ENCODE peak calls at places on chromosomes 2 and 18, in eight cellular contexts. P is suprapubic skin, T is breast epithelium, N is transverse colon, Q is GM23338, E is HCT116, G is spleen, X is HL-60. B is an unnamed sample.

GRCh38 chr2:128617029-128617590 is 298.4 kb upstream of the HS6ST1 start:
- DNase-seq in P (peak; percentile 27), T (no peak), N (no peak), Q (no peak), E (no peak), G (peak; percentile 46), X (no peak), B (no peak)

GRCh38 chr18:25658476-25658875 is 306.5 kb upstream of the ZNF521 start:
- DNase-seq in P (no peak), T (no peak), N (no peak), Q (no peak), E (no peak), G (no peak), X (no peak), B (no peak)

GRCh38 chr2:133768261-133769021 is 200.2 kb upstream of the NCKAP5 start:
- DNase-seq in P (no peak), T (peak; percentile 83), N (no peak), Q (no peak), E (no peak), G (no peak), X (no peak), B (no peak)

GRCh38 chr2:190477563-190478454 is 56.7 kb downstream of the NEMP2 start:
- DNase-seq in P (no peak), T (peak; percentile 32), N (no peak), Q (no peak), E (no peak), G (no peak), X (no peak), B (no peak)

GRCh38 chr2:240346015-240346752 is 89.3 kb upstream of the GPC1 start:
- DNase-seq in P (peak; percentile 49), T (no peak), N (no peak), Q (no peak), E (no peak), G (no peak), X (no peak), B (no peak)

GRCh38 chr2:9004338-9005204 is 1.1 kb upstream of the MBOAT2 start:
- DNase-seq in P (no peak), T (no peak), N (no peak), Q (no peak), E (no peak), G (no peak), X (no peak), B (no peak)

GRCh38 chr2:3420076-3420848 is 40.8 kb downstream of the TRAPPC12 start:
- DNase-seq in P (no peak), T (no peak), N (no peak), Q (no peak), E (no peak), G (no peak), X (no peak), B (no peak)

GRCh38 chr18:50659091-50660003 is 99.5 kb downstream of the MAPK4 start:
- DNase-seq in P (no peak), T (no peak), N (no peak), Q (no peak), E (peak; percentile 26), G (no peak), X (no peak), B (no peak)

GRCh38 chr2:234495076-234495800 is 1.6 kb downstream of the ARL4C start:
- DNase-seq in P (no peak), T (no peak), N (no peak), Q (peak; percentile 73), E (no peak), G (peak; percentile 80), X (no peak), B (no peak)

GRCh38 chr18:48167901-48168300 is 237.4 kb upstream of the SMAD2 start:
- DNase-seq in P (no peak), T (no peak), N (peak; percentile 89), Q (no peak), E (no peak), G (no peak), X (no peak), B (no peak)

GRCh38 chr2:198106621-198107020 is 302.2 kb downstream of the PLCL1 start:
- DNase-seq in P (no peak), T (no peak), N (no peak), Q (no peak), E (no peak), G (no peak), X (peak; percentile 23), B (no peak)

GRCh38 chr2:127859712-127860085 is 1.7 kb upstream of the POLR2D start:
- DNase-seq in P (no peak), T (peak; percentile 68), N (peak; percentile 83), Q (peak; percentile 95), E (peak; percentile 37), G (peak; percentile 93), X (no peak), B (no peak)

GRCh38 chr2:6471419-6471818 is 394.3 kb downstream of the CMPK2 start:
- DNase-seq in P (no peak), T (no peak), N (no peak), Q (no peak), E (no peak), G (no peak), X (no peak), B (no peak)

GRCh38 chr2:241895427-241895731 is 25.9 kb downstream of the RTP5 start:
- DNase-seq in P (no peak), T (no peak), N (no peak), Q (no peak), E (no peak), G (no peak), X (no peak), B (no peak)

DNA sequence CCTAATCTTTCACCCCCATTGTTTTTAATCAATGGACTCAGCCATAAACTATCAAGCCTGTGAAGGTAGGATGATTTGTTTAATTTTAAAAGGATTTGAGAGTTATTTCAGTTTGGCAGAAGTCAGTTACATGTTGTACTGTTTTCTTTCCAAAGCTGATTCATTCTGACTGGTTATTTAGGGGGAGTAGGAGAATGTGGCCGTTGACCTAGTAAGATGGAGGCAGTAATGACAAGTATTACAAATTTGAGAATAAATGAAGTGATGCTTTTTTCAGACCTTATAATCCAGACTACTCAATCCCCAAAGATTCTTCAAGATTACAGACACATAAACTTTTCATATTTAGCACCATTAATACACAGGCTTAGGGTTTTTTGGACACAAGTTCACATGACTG is 4.3 kb downstream of the EPHA4 start:
- DNase-seq in P (no peak), T (no peak), N (no peak), Q (no peak), E (no peak), G (no peak), X (no peak), B (no peak)
- H3K4me3 ChIP-seq in P (no peak overlapping the region), T (no peak overlapping the region), N (no peak overlapping the region), Q (no peak overlapping the region), E (no peak overlapping the region), G (no peak overlapping the region), X (no peak overlapping the region), B (no peak overlapping the region)

GRCh38 chr18:59067873-59068272 is 71.8 kb upstream of the SEC11C start:
- DNase-seq in P (no peak), T (no peak), N (no peak), Q (peak; percentile 73), E (no peak), G (no peak), X (no peak), B (no peak)

GRCh38 chr18:59063300-59063895 is 76.3 kb upstream of the SEC11C start:
- DNase-seq in P (no peak), T (no peak), N (no peak), Q (no peak), E (no peak), G (no peak), X (no peak), B (no peak)

GRCh38 chr18:59063912-59064311 is 75.8 kb upstream of the SEC11C start:
- DNase-seq in P (no peak), T (no peak), N (no peak), Q (no peak), E (no peak), G (no peak), X (no peak), B (no peak)

GRCh38 chr18:59068672-59069071 is 71.0 kb upstream of the SEC11C start:
- DNase-seq in P (no peak), T (no peak), N (no peak), Q (no peak), E (no peak), G (no peak), X (no peak), B (no peak)

GRCh38 chr18:59065684-59066083 is 74.0 kb upstream of the SEC11C start:
- DNase-seq in P (no peak), T (no peak), N (no peak), Q (no peak), E (no peak), G (no peak), X (no peak), B (no peak)
- TF ChIP-seq POLR2AphosphoS5 in P (no peak), T (no peak), N (no peak), Q (no peak), E (no peak), G (no peak), X (no peak), B (no peak)

DNA sequence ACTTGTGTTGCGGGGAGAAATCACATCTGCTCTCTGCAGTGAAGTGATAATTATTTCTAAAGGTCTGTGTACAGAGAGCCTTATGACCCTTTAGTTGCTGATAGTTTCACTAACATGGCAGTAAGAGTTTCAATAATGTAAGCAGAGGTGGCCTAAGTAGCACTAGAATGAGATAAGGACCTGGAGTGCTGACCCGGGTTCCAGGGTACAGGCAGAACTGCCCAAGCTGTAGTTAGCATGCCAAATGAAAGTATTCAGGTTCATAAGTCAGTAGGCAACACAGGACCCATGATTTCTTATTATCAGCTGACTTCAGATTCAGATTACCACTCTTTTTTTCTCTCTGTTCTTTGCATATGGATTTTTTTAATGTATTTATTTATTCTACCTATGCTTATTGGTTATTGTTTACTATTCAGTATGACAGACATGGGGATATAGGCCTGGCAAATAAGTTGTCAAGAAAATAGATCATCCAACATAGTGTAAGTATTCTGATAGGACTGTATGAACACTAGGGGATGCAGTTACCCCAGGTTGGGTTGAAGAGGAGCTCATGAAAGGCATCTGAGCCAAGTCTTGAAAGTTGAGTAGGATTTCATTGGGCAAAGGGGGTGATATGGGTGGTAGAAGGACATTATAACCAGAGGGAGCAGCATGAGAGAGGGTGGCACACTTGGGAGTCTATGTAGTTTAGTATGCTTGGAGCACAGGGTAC is 105.2 kb downstream of the CCDC85A start:
- DNase-seq in P (no peak), T (no peak), N (no peak), Q (peak; percentile 23), E (no peak), G (no peak), X (no peak), B (no peak)
- H3K27ac ChIP-seq in P (no peak overlapping the region), T (no peak overlapping the region), N (no peak overlapping the region), Q (no peak overlapping the region), E (no peak overlapping the region), G (no peak overlapping the region), X (no peak overlapping the region), B (no peak overlapping the region)

DNA sequence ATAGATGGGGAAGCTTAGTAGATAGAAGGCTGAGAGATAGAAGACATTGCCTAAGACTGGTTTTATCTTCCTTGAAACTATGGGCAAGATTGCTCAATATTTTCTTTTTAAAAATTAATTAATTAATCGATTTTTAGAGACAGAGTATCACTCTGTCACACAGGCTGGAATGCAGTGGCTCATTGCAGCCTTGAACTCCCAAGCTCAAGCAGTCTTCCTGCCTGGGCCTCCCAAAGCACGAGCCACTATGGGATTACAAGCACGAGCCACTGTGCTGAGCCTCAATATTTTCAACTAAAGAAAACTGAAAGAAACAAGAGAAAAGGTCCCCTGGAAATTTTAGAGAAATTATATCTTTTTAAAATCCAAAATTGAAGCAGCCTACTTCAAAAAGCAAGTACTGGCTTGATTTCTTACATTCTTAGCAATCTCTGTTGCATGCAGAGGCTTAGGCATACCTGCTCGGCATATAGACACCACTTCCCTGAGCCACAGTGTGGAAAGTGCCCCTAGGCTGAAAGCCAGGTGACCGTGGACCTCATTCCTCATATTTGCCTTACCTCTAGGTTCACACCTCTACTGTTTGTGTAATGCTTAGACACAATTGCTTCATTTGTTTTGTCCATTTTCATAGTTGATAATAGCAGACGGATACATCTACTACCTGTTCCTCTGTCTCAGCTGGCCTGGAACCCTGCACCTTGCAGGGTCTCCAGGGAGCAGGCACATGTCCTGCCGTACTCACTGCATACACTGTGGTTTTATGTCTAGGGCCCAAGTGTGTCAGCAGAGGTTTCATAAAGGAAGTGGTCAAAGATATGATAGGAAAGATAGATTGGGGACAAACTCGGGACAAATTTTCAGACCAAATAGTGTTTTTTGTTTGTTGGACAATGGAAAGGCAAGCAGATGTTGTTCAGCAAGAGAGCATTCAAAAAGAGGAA is 166.5 kb upstream of the ALPP start:
- DNase-seq in P (no peak), T (no peak), N (no peak), Q (no peak), E (no peak), G (no peak), X (no peak), B (no peak)
- H3K4me3 ChIP-seq in P (no peak overlapping the region), T (no peak overlapping the region), N (no peak overlapping the region), Q (no peak overlapping the region), E (no peak overlapping the region), G (no peak overlapping the region), X (no peak overlapping the region), B (no peak overlapping the region)